ENCODE peak calls at places on chromosomes 13 and 19, in six cellular contexts. One of them, this sample, is unnamed.

GRCh38 chr13:109755551-109755950 is 30.8 kb downstream of the IRS2 start:
- DNase-seq in PC-9: no peak
- DNase-seq in ovary: no peak
- DNase-seq in cardiac muscle cell: no peak
- DNase-seq in psoas muscle: no peak
- DNase-seq in pancreas: no peak
- DNase-seq in this sample: no peak

GRCh38 chr13:76894401-76895110 is 8.4 kb upstream of the KCTD12 start:
- DNase-seq in ovary: no peak
- DNase-seq in psoas muscle: no peak
- DNase-seq in cardiac muscle cell: no peak
- DNase-seq in PC-9: no peak
- DNase-seq in pancreas: no peak
- DNase-seq in this sample: no peak

GRCh38 chr13:53066411-53066810 is 37.8 kb downstream of the OLFM4 start:
- DNase-seq in PC-9: no peak
- DNase-seq in pancreas: no peak
- DNase-seq in psoas muscle: no peak
- DNase-seq in ovary: no peak
- DNase-seq in cardiac muscle cell: no peak
- DNase-seq in this sample: no peak

GRCh38 chr19:28118235-28118634 is 1094.7 kb downstream of the UQCRFS1 start:
- DNase-seq in pancreas: no peak
- DNase-seq in PC-9: no peak
- DNase-seq in cardiac muscle cell: no peak
- DNase-seq in psoas muscle: no peak
- DNase-seq in ovary: no peak
- DNase-seq in this sample: no peak

GRCh38 chr13:26816876-26817275 is 56.3 kb upstream of the GPR12 start:
- DNase-seq in pancreas: no peak
- DNase-seq in ovary: no peak
- DNase-seq in psoas muscle: no peak
- DNase-seq in PC-9: no peak
- DNase-seq in cardiac muscle cell: no peak
- DNase-seq in this sample: no peak

GRCh38 chr13:84192125-84192524 is 309.9 kb upstream of the SLITRK1 start:
- DNase-seq in ovary: no peak
- DNase-seq in pancreas: no peak
- DNase-seq in psoas muscle: no peak
- DNase-seq in PC-9: no peak
- DNase-seq in cardiac muscle cell: peak; percentile 78
- DNase-seq in this sample: peak; percentile 76

GRCh38 chr13:39035799-39036198 is 2.1 kb downstream of the PROSER1 start:
- DNase-seq in pancreas: no peak
- DNase-seq in ovary: no peak
- DNase-seq in cardiac muscle cell: no peak
- DNase-seq in PC-9: no peak
- DNase-seq in psoas muscle: no peak
- DNase-seq in this sample: no peak

GRCh38 chr19:12995596-12996541 is 594 bp downstream of the NFIX start:
- DNase-seq in cardiac muscle cell: peak; percentile 48
- DNase-seq in ovary: peak; percentile 59
- DNase-seq in psoas muscle: peak; percentile 83
- DNase-seq in pancreas: peak; percentile 83
- DNase-seq in PC-9: no peak
- DNase-seq in this sample: peak; percentile 35

GRCh38 chr13:108915095-108915633 is 285.8 kb downstream of the MYO16 start:
- DNase-seq in PC-9: peak; percentile 53
- DNase-seq in pancreas: no peak
- DNase-seq in psoas muscle: no peak
- DNase-seq in cardiac muscle cell: peak; percentile 67
- DNase-seq in ovary: no peak
- DNase-seq in this sample: peak; percentile 66

GRCh38 chr13:89496478-89496877 is 1825.3 kb downstream of the SLITRK5 start:
- DNase-seq in pancreas: no peak
- DNase-seq in psoas muscle: no peak
- DNase-seq in PC-9: no peak
- DNase-seq in ovary: no peak
- DNase-seq in cardiac muscle cell: no peak
- DNase-seq in this sample: no peak

GRCh38 chr19:48997972-48998371 is 4.3 kb downstream of the RUVBL2 start:
- DNase-seq in ovary: no peak
- DNase-seq in PC-9: no peak
- DNase-seq in psoas muscle: no peak
- DNase-seq in cardiac muscle cell: peak; percentile 63
- DNase-seq in pancreas: no peak
- DNase-seq in this sample: peak; percentile 67

GRCh38 chr13:73101608-73102007 is 42.8 kb downstream of the KLF5 start:
- DNase-seq in psoas muscle: no peak
- DNase-seq in pancreas: no peak
- DNase-seq in PC-9: no peak
- DNase-seq in cardiac muscle cell: no peak
- DNase-seq in ovary: no peak
- DNase-seq in this sample: no peak

GRCh38 chr13:108227651-108228272 is 9.6 kb downstream of the ABHD13 start:
- DNase-seq in cardiac muscle cell: peak; percentile 64
- DNase-seq in psoas muscle: no peak
- DNase-seq in PC-9: no peak
- DNase-seq in pancreas: no peak
- DNase-seq in ovary: no peak
- DNase-seq in this sample: peak; percentile 65

GRCh38 chr13:92833071-92833470 is 393.5 kb upstream of the GPC6 start:
- DNase-seq in PC-9: no peak
- DNase-seq in pancreas: no peak
- DNase-seq in cardiac muscle cell: peak; percentile 33
- DNase-seq in ovary: no peak
- DNase-seq in psoas muscle: no peak
- DNase-seq in this sample: peak; percentile 4

GRCh38 chr19:50794778-50795664 is 4.8 kb downstream of the ACP4 start:
- DNase-seq in ovary: no peak
- DNase-seq in PC-9: no peak
- DNase-seq in cardiac muscle cell: no peak
- DNase-seq in pancreas: peak; percentile 78
- DNase-seq in psoas muscle: no peak
- DNase-seq in this sample: peak; percentile 69

GRCh38 chr13:79662882-79663281 is 181.9 kb downstream of the NDFIP2 start:
- DNase-seq in ovary: no peak
- DNase-seq in psoas muscle: peak; percentile 53
- DNase-seq in PC-9: no peak
- DNase-seq in cardiac muscle cell: peak; percentile 18
- DNase-seq in pancreas: no peak
- DNase-seq in this sample: no peak

GRCh38 chr19:1004803-1005664 is 4.8 kb downstream of the GRIN3B start:
- DNase-seq in ovary: no peak
- DNase-seq in pancreas: peak; percentile 74
- DNase-seq in cardiac muscle cell: no peak
- DNase-seq in psoas muscle: no peak
- DNase-seq in PC-9: no peak
- DNase-seq in this sample: no peak

GRCh38 chr19:1110809-1111640 is 7.2 kb downstream of the GPX4 start:
- DNase-seq in pancreas: peak; percentile 75
- DNase-seq in cardiac muscle cell: peak; percentile 33
- DNase-seq in ovary: no peak
- DNase-seq in PC-9: peak; percentile 38
- DNase-seq in psoas muscle: no peak
- DNase-seq in this sample: no peak

GRCh38 chr13:105232403-105232802 is 1303.1 kb downstream of the EFNB2 start:
- DNase-seq in ovary: no peak
- DNase-seq in pancreas: no peak
- DNase-seq in cardiac muscle cell: peak; percentile 6
- DNase-seq in psoas muscle: no peak
- DNase-seq in PC-9: no peak
- DNase-seq in this sample: no peak

GRCh38 chr19:6891761-6892385 is 4.5 kb downstream of the ADGRE1 start:
- DNase-seq in PC-9: no peak
- DNase-seq in psoas muscle: no peak
- DNase-seq in cardiac muscle cell: no peak
- DNase-seq in ovary: no peak
- DNase-seq in pancreas: no peak
- DNase-seq in this sample: peak; percentile 40
- H3K9me3 ChIP-seq in PC-9: peaks cover 4% of the 10 kb centered on the region
- H3K9me3 ChIP-seq in psoas muscle: no peaks in the 10 kb centered on the region
- H3K9me3 ChIP-seq in cardiac muscle cell: no peaks in the 10 kb centered on the region
- H3K9me3 ChIP-seq in ovary: peaks cover 9% of the 10 kb centered on the region
- H3K9me3 ChIP-seq in pancreas: no peaks in the 10 kb centered on the region
- H3K9me3 ChIP-seq in this sample: no peaks in the 10 kb centered on the region

GRCh38 chr19:17948474-17948966 is 15.7 kb downstream of the CCDC124 start:
- DNase-seq in cardiac muscle cell: no peak
- DNase-seq in ovary: no peak
- DNase-seq in psoas muscle: no peak
- DNase-seq in PC-9: no peak
- DNase-seq in pancreas: no peak
- DNase-seq in this sample: no peak

GRCh38 chr19:17948967-17949930 is 16.4 kb downstream of the CCDC124 start:
- DNase-seq in pancreas: peak; percentile 72
- DNase-seq in psoas muscle: no peak
- DNase-seq in ovary: no peak
- DNase-seq in PC-9: no peak
- DNase-seq in cardiac muscle cell: no peak
- DNase-seq in this sample: no peak

GRCh38 chr19:17946965-17947784 is 14.4 kb downstream of the CCDC124 start:
- DNase-seq in psoas muscle: no peak
- DNase-seq in ovary: no peak
- DNase-seq in PC-9: no peak
- DNase-seq in pancreas: peak; percentile 82
- DNase-seq in cardiac muscle cell: no peak
- DNase-seq in this sample: no peak

GRCh38 chr19:17949956-17950309 is 17.0 kb upstream of the KCNN1 start:
- DNase-seq in cardiac muscle cell: no peak
- DNase-seq in pancreas: no peak
- DNase-seq in PC-9: no peak
- DNase-seq in ovary: no peak
- DNase-seq in psoas muscle: no peak
- DNase-seq in this sample: no peak

GRCh38 chr19:17947815-17948473 is 15.1 kb downstream of the CCDC124 start:
- DNase-seq in pancreas: peak; percentile 96
- DNase-seq in psoas muscle: peak; percentile 95
- DNase-seq in ovary: peak; percentile 93
- DNase-seq in PC-9: peak; percentile 76
- DNase-seq in cardiac muscle cell: peak; percentile 95
- DNase-seq in this sample: peak; percentile 98
- H3K4me1 ChIP-seq in pancreas: peaks cover 24% of the 10 kb centered on the region
- H3K4me1 ChIP-seq in psoas muscle: peaks cover 15% of the 10 kb centered on the region
- H3K4me1 ChIP-seq in ovary: peaks cover 14% of the 10 kb centered on the region
- H3K4me1 ChIP-seq in PC-9: peaks cover 26% of the 10 kb centered on the region
- H3K4me1 ChIP-seq in cardiac muscle cell: peaks cover 8% of the 10 kb centered on the region
- H3K4me1 ChIP-seq in this sample: peaks cover 70% of the 10 kb centered on the region

DNA sequence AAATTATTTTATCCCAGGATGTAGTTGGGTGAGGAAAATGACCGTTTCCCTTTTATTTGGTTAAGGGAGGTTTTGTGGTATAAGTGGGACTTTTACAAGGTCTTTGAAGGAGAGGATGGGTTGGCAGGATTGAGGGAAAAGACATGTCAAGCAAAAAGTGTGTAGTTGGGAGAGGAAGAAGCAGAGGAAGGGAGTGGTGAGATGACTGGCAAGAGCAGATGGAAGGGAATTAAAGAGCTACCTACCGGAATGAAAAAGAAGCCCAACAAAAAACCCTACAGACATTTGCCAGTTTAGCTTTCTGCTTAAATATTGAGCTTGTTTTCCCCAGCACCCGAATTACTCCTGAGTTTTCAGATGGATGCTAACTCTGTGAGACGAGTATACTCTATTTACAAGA is 19.6 kb downstream of the FRY start:
- DNase-seq in pancreas: no peak
- DNase-seq in cardiac muscle cell: no peak
- DNase-seq in PC-9: no peak
- DNase-seq in psoas muscle: no peak
- DNase-seq in ovary: no peak
- DNase-seq in this sample: no peak
- H3K9me3 ChIP-seq in pancreas: no peaks in the 10 kb centered on the region
- H3K9me3 ChIP-seq in cardiac muscle cell: no peaks in the 10 kb centered on the region
- H3K9me3 ChIP-seq in PC-9: no peaks in the 10 kb centered on the region
- H3K9me3 ChIP-seq in psoas muscle: no peaks in the 10 kb centered on the region
- H3K9me3 ChIP-seq in ovary: no peaks in the 10 kb centered on the region
- H3K9me3 ChIP-seq in this sample: no peaks in the 10 kb centered on the region

GRCh38 chr13:99207511-99207910 is 6.9 kb downstream of the UBAC2 start:
- DNase-seq in pancreas: no peak
- DNase-seq in PC-9: peak; percentile 3
- DNase-seq in ovary: no peak
- DNase-seq in cardiac muscle cell: no peak
- DNase-seq in psoas muscle: no peak
- DNase-seq in this sample: no peak

GRCh38 chr13:99206873-99207272 is 6.2 kb downstream of the UBAC2 start:
- DNase-seq in cardiac muscle cell: no peak
- DNase-seq in psoas muscle: no peak
- DNase-seq in pancreas: no peak
- DNase-seq in ovary: no peak
- DNase-seq in PC-9: peak; percentile 8
- DNase-seq in this sample: no peak

GRCh38 chr13:99208185-99208584 is 7.5 kb downstream of the UBAC2 start:
- DNase-seq in pancreas: no peak
- DNase-seq in ovary: no peak
- DNase-seq in PC-9: peak; percentile 3
- DNase-seq in psoas muscle: no peak
- DNase-seq in cardiac muscle cell: no peak
- DNase-seq in this sample: no peak

GRCh38 chr13:99205621-99206220 is 5.1 kb downstream of the UBAC2 start:
- DNase-seq in pancreas: no peak
- DNase-seq in PC-9: peak; percentile 10
- DNase-seq in ovary: no peak
- DNase-seq in cardiac muscle cell: no peak
- DNase-seq in psoas muscle: no peak
- DNase-seq in this sample: no peak

GRCh38 chr13:99206226-99206625 is 5.6 kb downstream of the UBAC2 start:
- DNase-seq in PC-9: peak; percentile 25
- DNase-seq in pancreas: no peak
- DNase-seq in cardiac muscle cell: no peak
- DNase-seq in psoas muscle: no peak
- DNase-seq in ovary: no peak
- DNase-seq in this sample: no peak
- H3K4me1 ChIP-seq in PC-9: peaks cover 17% of the 10 kb centered on the region
- H3K4me1 ChIP-seq in pancreas: peaks cover 11% of the 10 kb centered on the region
- H3K4me1 ChIP-seq in cardiac muscle cell: peaks cover 6% of the 10 kb centered on the region
- H3K4me1 ChIP-seq in psoas muscle: peaks cover 26% of the 10 kb centered on the region
- H3K4me1 ChIP-seq in ovary: peaks cover 1% of the 10 kb centered on the region
- H3K4me1 ChIP-seq in this sample: no peaks in the 10 kb centered on the region

This sample was measured in A673.